ENCODE peak calls at places on chromosome 17, in four cellular contexts. One of them, this sample, is unnamed. For H3K9me3, the result is how much of the 10 kb centered on the place peaks cover.

GRCh38 chr17:79619196-79619595 is 8.3 kb upstream of the RBFOX3 start:
- DNase-seq in left ventricle myocardium inferior: peak
- DNase-seq in heart left ventricle: peak
- DNase-seq in adrenal gland: no peak
- DNase-seq in this sample: no peak

GRCh38 chr17:15341966-15342365 is 569 bp upstream of the TEKT3 start:
- DNase-seq in left ventricle myocardium inferior: no peak
- DNase-seq in heart left ventricle: no peak
- DNase-seq in adrenal gland: no peak
- DNase-seq in this sample: no peak

GRCh38 chr17:10135539-10136257 is 62.7 kb downstream of the GAS7 start:
- DNase-seq in left ventricle myocardium inferior: no peak
- DNase-seq in heart left ventricle: no peak
- DNase-seq in adrenal gland: peak
- DNase-seq in this sample: no peak

GRCh38 chr17:75317671-75318070 is 28.4 kb upstream of the SLC25A19 start:
- DNase-seq in left ventricle myocardium inferior: no peak
- DNase-seq in heart left ventricle: no peak
- DNase-seq in adrenal gland: peak
- DNase-seq in this sample: no peak

GRCh38 chr17:36205637-36206458 is 5.0 kb upstream of the CCL4L2 start:
- DNase-seq in left ventricle myocardium inferior: no peak
- DNase-seq in heart left ventricle: no peak
- DNase-seq in adrenal gland: no peak
- DNase-seq in this sample: no peak

GRCh38 chr17:40526668-40527067 is 25.2 kb upstream of the TNS4 start:
- DNase-seq in left ventricle myocardium inferior: no peak
- DNase-seq in heart left ventricle: no peak
- DNase-seq in adrenal gland: no peak
- DNase-seq in this sample: no peak

GRCh38 chr17:63279498-63280230 is 166.4 kb downstream of the CYB561 start:
- DNase-seq in left ventricle myocardium inferior: no peak
- DNase-seq in heart left ventricle: no peak
- DNase-seq in adrenal gland: no peak
- DNase-seq in this sample: no peak

GRCh38 chr17:79664925-79665738 is 54.3 kb upstream of the RBFOX3 start:
- DNase-seq in left ventricle myocardium inferior: peak
- DNase-seq in heart left ventricle: peak
- DNase-seq in adrenal gland: peak
- DNase-seq in this sample: no peak

GRCh38 chr17:33202011-33202410 is 91.1 kb downstream of the ASIC2 start:
- DNase-seq in left ventricle myocardium inferior: no peak
- DNase-seq in heart left ventricle: no peak
- DNase-seq in adrenal gland: no peak
- DNase-seq in this sample: no peak

GRCh38 chr17:57986841-57987581 is 1.0 kb downstream of the VEZF1 start:
- DNase-seq in left ventricle myocardium inferior: peak
- DNase-seq in heart left ventricle: no peak
- DNase-seq in adrenal gland: peak
- DNase-seq in this sample: peak

GRCh38 chr17:44788139-44788538 is 29.4 kb downstream of the ADAM11 start:
- DNase-seq in left ventricle myocardium inferior: no peak
- DNase-seq in heart left ventricle: no peak
- DNase-seq in adrenal gland: no peak
- DNase-seq in this sample: no peak

GRCh38 chr17:35731932-35732805 is 730 bp downstream of the RASL10B start:
- DNase-seq in left ventricle myocardium inferior: no peak
- DNase-seq in heart left ventricle: no peak
- DNase-seq in adrenal gland: no peak
- DNase-seq in this sample: no peak

GRCh38 chr17:43799047-43799446 is 18.8 kb downstream of the CFAP97D1 start:
- DNase-seq in left ventricle myocardium inferior: no peak
- DNase-seq in heart left ventricle: no peak
- DNase-seq in adrenal gland: no peak
- DNase-seq in this sample: no peak

GRCh38 chr17:55299890-55300289 is 35.1 kb downstream of the HLF start:
- DNase-seq in left ventricle myocardium inferior: no peak
- DNase-seq in heart left ventricle: no peak
- DNase-seq in adrenal gland: no peak
- DNase-seq in this sample: no peak

GRCh38 chr17:34234616-34235015 is 20.5 kb upstream of the CCL2 start:
- DNase-seq in left ventricle myocardium inferior: no peak
- DNase-seq in heart left ventricle: no peak
- DNase-seq in adrenal gland: no peak
- DNase-seq in this sample: no peak

GRCh38 chr17:50787106-50787505 is 19.8 kb upstream of the ANKRD40CL start:
- DNase-seq in left ventricle myocardium inferior: no peak
- DNase-seq in heart left ventricle: no peak
- DNase-seq in adrenal gland: no peak
- DNase-seq in this sample: no peak

GRCh38 chr17:82943751-82944150 is 103.9 kb upstream of the ZNF750 start:
- DNase-seq in left ventricle myocardium inferior: peak
- DNase-seq in heart left ventricle: peak
- DNase-seq in adrenal gland: no peak
- DNase-seq in this sample: no peak

GRCh38 chr17:82941021-82942001 is 101.5 kb upstream of the ZNF750 start:
- DNase-seq in left ventricle myocardium inferior: peak
- DNase-seq in heart left ventricle: peak
- DNase-seq in adrenal gland: no peak
- DNase-seq in this sample: no peak

GRCh38 chr17:82940226-82941020 is 100.6 kb upstream of the ZNF750 start:
- DNase-seq in left ventricle myocardium inferior: peak
- DNase-seq in heart left ventricle: peak
- DNase-seq in adrenal gland: no peak
- DNase-seq in this sample: no peak

GRCh38 chr17:82943339-82943738 is 103.5 kb upstream of the ZNF750 start:
- DNase-seq in left ventricle myocardium inferior: peak
- DNase-seq in heart left ventricle: peak
- DNase-seq in adrenal gland: no peak
- DNase-seq in this sample: no peak

DNA sequence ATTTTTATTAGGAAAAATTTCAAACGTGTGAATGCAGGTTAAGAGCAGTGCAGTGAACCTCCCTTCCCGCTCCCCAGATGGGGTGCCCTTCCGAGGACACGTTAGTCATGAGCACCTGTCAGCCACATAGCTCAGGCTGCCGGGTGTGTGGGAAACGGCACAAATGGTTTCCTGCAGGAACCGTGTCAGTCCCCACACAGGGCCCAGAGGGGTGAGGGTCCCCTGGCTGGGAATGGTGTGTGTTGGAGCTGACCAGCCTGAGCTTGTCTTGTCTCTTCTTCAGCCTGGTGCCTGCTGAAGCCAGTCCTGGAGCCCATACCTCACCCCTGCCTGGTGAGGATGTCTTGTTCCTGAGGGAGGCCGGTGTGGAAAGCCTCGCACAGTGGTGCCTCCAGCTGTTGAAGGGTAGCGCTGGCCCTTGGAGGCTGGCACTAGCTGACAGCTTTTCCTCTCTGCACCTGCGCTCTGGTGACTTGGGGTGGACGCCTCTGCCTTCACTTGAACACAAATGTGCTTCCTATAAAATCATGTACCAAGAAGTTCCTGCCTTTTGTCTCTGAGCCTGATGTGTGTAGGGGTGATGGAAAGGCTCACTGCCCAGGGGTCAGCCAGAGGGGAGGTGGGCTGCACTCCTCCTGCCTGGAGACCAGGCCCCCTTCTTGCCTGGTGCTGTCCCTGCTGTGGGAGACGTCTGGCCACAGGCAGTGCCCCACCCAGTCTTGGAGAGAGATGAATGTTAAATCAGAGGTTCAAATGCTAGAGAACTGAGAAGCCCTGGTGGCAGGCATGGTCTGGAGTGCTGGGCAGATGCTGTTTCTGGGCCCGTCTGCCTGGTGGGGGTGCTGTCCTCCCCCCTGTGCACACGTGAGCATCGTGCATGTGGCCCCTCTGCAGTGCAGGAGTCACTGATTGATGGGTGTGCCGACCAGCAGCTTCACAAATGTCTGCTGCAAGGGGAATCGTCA is 102.6 kb upstream of the ZNF750 start:
- DNase-seq in left ventricle myocardium inferior: peak
- DNase-seq in heart left ventricle: peak
- DNase-seq in adrenal gland: no peak
- DNase-seq in this sample: no peak
- H3K9me3 ChIP-seq in left ventricle myocardium inferior: under half
- H3K9me3 ChIP-seq in heart left ventricle: under half
- H3K9me3 ChIP-seq in adrenal gland: under half
- H3K9me3 ChIP-seq in this sample: under half

GRCh38 chr17:61451538-61452300 is 503 bp upstream of the TBX4 start:
- DNase-seq in left ventricle myocardium inferior: no peak
- DNase-seq in heart left ventricle: no peak
- DNase-seq in adrenal gland: no peak
- DNase-seq in this sample: no peak
- H3K9me3 ChIP-seq in left ventricle myocardium inferior: under half
- H3K9me3 ChIP-seq in heart left ventricle: under half
- H3K9me3 ChIP-seq in adrenal gland: under half
- H3K9me3 ChIP-seq in this sample: under half

DNA sequence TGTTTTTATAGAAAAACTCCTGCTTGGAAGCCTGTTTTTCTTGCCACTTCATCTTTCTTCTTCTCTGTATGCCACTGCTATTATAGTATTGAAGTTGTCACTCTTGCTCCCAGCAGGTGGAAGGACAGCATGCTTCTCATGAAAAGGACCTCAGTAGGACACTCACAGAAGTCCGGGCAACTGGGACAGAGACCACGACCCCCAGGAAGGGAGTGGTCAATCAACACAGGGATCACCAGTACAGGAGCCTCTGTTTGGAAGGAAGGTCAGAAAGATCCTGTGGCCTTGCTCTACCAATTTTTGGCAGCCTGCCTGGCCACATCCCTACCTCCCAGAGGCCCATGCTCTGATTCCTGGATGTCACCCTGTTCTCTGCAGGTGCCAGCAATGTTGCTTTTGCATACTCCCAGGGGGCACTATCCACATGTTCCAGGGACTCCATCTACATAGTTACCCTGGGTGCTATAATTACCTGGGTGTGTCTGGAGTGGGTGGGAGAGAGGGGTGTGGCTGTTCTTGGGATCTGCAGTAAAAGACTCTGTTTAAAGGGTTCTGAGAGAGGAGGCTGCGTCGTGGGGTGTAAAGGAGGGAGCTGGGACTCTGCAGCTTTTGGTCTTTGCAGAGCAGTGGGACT is 13.7 kb upstream of the AKAP10 start:
- DNase-seq in left ventricle myocardium inferior: no peak
- DNase-seq in heart left ventricle: no peak
- DNase-seq in adrenal gland: peak
- DNase-seq in this sample: no peak
- H3K9me3 ChIP-seq in left ventricle myocardium inferior: under half
- H3K9me3 ChIP-seq in heart left ventricle: under half
- H3K9me3 ChIP-seq in adrenal gland: under half
- H3K9me3 ChIP-seq in this sample: under half

GRCh38 chr17:68588362-68588761 is 12.8 kb downstream of the FAM20A start:
- DNase-seq in left ventricle myocardium inferior: no peak
- DNase-seq in heart left ventricle: no peak
- DNase-seq in adrenal gland: no peak
- DNase-seq in this sample: no peak
- H3K9me3 ChIP-seq in left ventricle myocardium inferior: under half
- H3K9me3 ChIP-seq in heart left ventricle: under half
- H3K9me3 ChIP-seq in adrenal gland: under half
- H3K9me3 ChIP-seq in this sample: under half

GRCh38 chr17:22300731-22301352 is 608.5 kb downstream of the KCNJ18 start:
- DNase-seq in left ventricle myocardium inferior: no peak
- DNase-seq in heart left ventricle: no peak
- DNase-seq in adrenal gland: no peak
- DNase-seq in this sample: no peak

GRCh38 chr17:22301353-22301745 is 609.0 kb downstream of the KCNJ18 start:
- DNase-seq in left ventricle myocardium inferior: no peak
- DNase-seq in heart left ventricle: no peak
- DNase-seq in adrenal gland: no peak
- DNase-seq in this sample: no peak

GRCh38 chr17:22304667-22305303 is 612.5 kb downstream of the KCNJ18 start:
- DNase-seq in left ventricle myocardium inferior: no peak
- DNase-seq in heart left ventricle: no peak
- DNase-seq in adrenal gland: no peak
- DNase-seq in this sample: no peak

GRCh38 chr17:22303865-22304264 is 611.5 kb downstream of the KCNJ18 start:
- DNase-seq in left ventricle myocardium inferior: no peak
- DNase-seq in heart left ventricle: no peak
- DNase-seq in adrenal gland: no peak
- DNase-seq in this sample: no peak

GRCh38 chr17:22303096-22303495 is 610.8 kb downstream of the KCNJ18 start:
- DNase-seq in left ventricle myocardium inferior: no peak
- DNase-seq in heart left ventricle: no peak
- DNase-seq in adrenal gland: no peak
- DNase-seq in this sample: no peak
- H3K9me3 ChIP-seq in left ventricle myocardium inferior: under half
- H3K9me3 ChIP-seq in heart left ventricle: under half
- H3K9me3 ChIP-seq in adrenal gland: under half
- H3K9me3 ChIP-seq in this sample: under half

GRCh38 chr17:27065588-27065987 is 228.3 kb upstream of the WSB1 start:
- DNase-seq in left ventricle myocardium inferior: no peak
- DNase-seq in heart left ventricle: no peak
- DNase-seq in adrenal gland: no peak
- DNase-seq in this sample: no peak
- H3K9me3 ChIP-seq in left ventricle myocardium inferior: under half
- H3K9me3 ChIP-seq in heart left ventricle: under half
- H3K9me3 ChIP-seq in adrenal gland: under half
- H3K9me3 ChIP-seq in this sample: under half

GRCh38 chr17:67842648-67843047 is 17.3 kb downstream of the BPTF start:
- DNase-seq in left ventricle myocardium inferior: no peak
- DNase-seq in heart left ventricle: no peak
- DNase-seq in adrenal gland: no peak
- DNase-seq in this sample: no peak
- H3K9me3 ChIP-seq in left ventricle myocardium inferior: under half
- H3K9me3 ChIP-seq in heart left ventricle: under half
- H3K9me3 ChIP-seq in adrenal gland: under half
- H3K9me3 ChIP-seq in this sample: under half

DNA sequence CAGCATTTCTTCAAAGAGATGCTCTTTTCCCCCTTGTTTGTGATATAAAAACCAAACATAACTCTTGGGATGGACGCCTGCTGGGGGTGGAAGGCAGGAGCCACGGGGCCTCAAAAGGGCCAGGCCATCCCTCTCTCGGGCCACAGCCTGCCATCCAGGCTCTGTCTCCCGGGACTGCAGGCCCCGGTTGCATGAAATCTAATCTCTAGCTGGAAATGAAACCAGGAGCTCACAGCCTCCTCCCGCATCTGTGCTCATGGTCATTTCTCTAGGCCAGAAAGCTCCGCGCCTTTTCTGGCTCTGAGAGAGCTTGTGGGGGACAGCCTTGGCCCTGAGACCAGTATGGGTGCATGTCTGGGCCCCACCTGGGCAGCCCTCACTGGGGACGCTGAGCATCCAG is 29.7 kb upstream of the CHMP6 start:
- DNase-seq in left ventricle myocardium inferior: no peak
- DNase-seq in heart left ventricle: peak
- DNase-seq in adrenal gland: no peak
- DNase-seq in this sample: no peak
- H3K9me3 ChIP-seq in left ventricle myocardium inferior: under half
- H3K9me3 ChIP-seq in heart left ventricle: under half
- H3K9me3 ChIP-seq in adrenal gland: under half
- H3K9me3 ChIP-seq in this sample: under half

This sample was measured in T-helper 17 cell.